ENCODE peak calls at places on chromosomes 2 and 18, in four cellular contexts. One of them, this sample, is unnamed.

GRCh38 chr2:141020346-141020745 is 1110.5 kb downstream of the LRP1B start:
- DNase-seq in BE2C: no peak
- DNase-seq in heart left ventricle: no peak
- DNase-seq in endodermal cell: no peak
- DNase-seq in this sample: no peak

GRCh38 chr2:143171817-143172216 is 42.6 kb downstream of the ARHGAP15 start:
- DNase-seq in BE2C: no peak
- DNase-seq in heart left ventricle: no peak
- DNase-seq in endodermal cell: no peak
- DNase-seq in this sample: no peak

GRCh38 chr2:45872211-45872610 is 220.7 kb downstream of the PRKCE start:
- DNase-seq in BE2C: no peak
- DNase-seq in heart left ventricle: no peak
- DNase-seq in endodermal cell: no peak
- DNase-seq in this sample: no peak

GRCh38 chr2:173432049-173432754 is 77.5 kb downstream of the CDCA7 start:
- DNase-seq in BE2C: no peak
- DNase-seq in heart left ventricle: no peak
- DNase-seq in endodermal cell: no peak
- DNase-seq in this sample: no peak

GRCh38 chr2:197946562-197946961 is 142.2 kb downstream of the PLCL1 start:
- DNase-seq in BE2C: no peak
- DNase-seq in heart left ventricle: no peak
- DNase-seq in endodermal cell: peak; percentile 61
- DNase-seq in this sample: no peak

GRCh38 chr18:37364237-37364636 is 201.4 kb downstream of the CELF4 start:
- DNase-seq in BE2C: no peak
- DNase-seq in heart left ventricle: peak; percentile 83
- DNase-seq in endodermal cell: no peak
- DNase-seq in this sample: no peak

GRCh38 chr2:233480490-233481202 is 85.9 kb downstream of the USP40 start:
- DNase-seq in BE2C: peak; percentile 84
- DNase-seq in heart left ventricle: no peak
- DNase-seq in endodermal cell: no peak
- DNase-seq in this sample: no peak

GRCh38 chr18:67600781-67601180 is 84.3 kb upstream of the DSEL start:
- DNase-seq in BE2C: no peak
- DNase-seq in heart left ventricle: no peak
- DNase-seq in endodermal cell: no peak
- DNase-seq in this sample: no peak

GRCh38 chr2:165044505-165045303 is 89.4 kb upstream of the SLC38A11 start:
- DNase-seq in BE2C: peak; percentile 8
- DNase-seq in heart left ventricle: no peak
- DNase-seq in endodermal cell: no peak
- DNase-seq in this sample: no peak

GRCh38 chr2:31413025-31413424 is 1.5 kb downstream of the XDH start:
- DNase-seq in BE2C: no peak
- DNase-seq in heart left ventricle: no peak
- DNase-seq in endodermal cell: no peak
- DNase-seq in this sample: no peak

GRCh38 chr18:57951999-57952774 is 91.8 kb upstream of the NEDD4L start:
- DNase-seq in BE2C: no peak
- DNase-seq in heart left ventricle: no peak
- DNase-seq in endodermal cell: no peak
- DNase-seq in this sample: no peak

GRCh38 chr2:10439185-10439879 is 8.8 kb downstream of the ODC1 start:
- DNase-seq in BE2C: no peak
- DNase-seq in heart left ventricle: no peak
- DNase-seq in endodermal cell: peak; percentile 43
- DNase-seq in this sample: no peak

GRCh38 chr2:76748581-76749296 is 773.4 kb downstream of the LRRTM4 start:
- DNase-seq in BE2C: no peak
- DNase-seq in heart left ventricle: no peak
- DNase-seq in endodermal cell: no peak
- DNase-seq in this sample: no peak

GRCh38 chr18:54766631-54767030 is 61.6 kb upstream of the RAB27B start:
- DNase-seq in BE2C: no peak
- DNase-seq in heart left ventricle: no peak
- DNase-seq in endodermal cell: no peak
- DNase-seq in this sample: no peak

GRCh38 chr2:181142514-181142913 is 162.1 kb downstream of the UBE2E3 start:
- DNase-seq in BE2C: no peak
- DNase-seq in heart left ventricle: no peak
- DNase-seq in endodermal cell: no peak
- DNase-seq in this sample: no peak

GRCh38 chr2:101325425-101325824 is 16.9 kb upstream of the RNF149 start:
- DNase-seq in BE2C: no peak
- DNase-seq in heart left ventricle: no peak
- DNase-seq in endodermal cell: no peak
- DNase-seq in this sample: no peak

GRCh38 chr2:119387381-119388129 is 20.8 kb downstream of the DBI start:
- DNase-seq in BE2C: no peak
- DNase-seq in heart left ventricle: peak; percentile 79
- DNase-seq in endodermal cell: peak; percentile 34
- DNase-seq in this sample: no peak

GRCh38 chr2:109466674-109467575 is 146.8 kb downstream of the SEPTIN10 start:
- DNase-seq in BE2C: no peak
- DNase-seq in heart left ventricle: no peak
- DNase-seq in endodermal cell: peak; percentile 31
- DNase-seq in this sample: no peak

GRCh38 chr18:46676162-46676830 is 19.3 kb upstream of the LOXHD1 start:
- DNase-seq in BE2C: no peak
- DNase-seq in heart left ventricle: no peak
- DNase-seq in endodermal cell: no peak
- DNase-seq in this sample: no peak

GRCh38 chr2:150135223-150135883 is 352.1 kb downstream of the RND3 start:
- DNase-seq in BE2C: no peak
- DNase-seq in heart left ventricle: no peak
- DNase-seq in endodermal cell: no peak
- DNase-seq in this sample: no peak

GRCh38 chr2:187543488-187543887 is 10.7 kb downstream of the TFPI start:
- DNase-seq in BE2C: no peak
- DNase-seq in heart left ventricle: no peak
- DNase-seq in endodermal cell: no peak
- DNase-seq in this sample: no peak

GRCh38 chr2:206084870-206085741 is 868 bp downstream of the INO80D start:
- DNase-seq in BE2C: peak; percentile 45
- DNase-seq in heart left ventricle: peak; percentile 69
- DNase-seq in endodermal cell: peak; percentile 74
- DNase-seq in this sample: peak; percentile 51

GRCh38 chr2:68732533-68732932 is 2.1 kb upstream of the ARHGAP25 start:
- DNase-seq in BE2C: no peak
- DNase-seq in heart left ventricle: no peak
- DNase-seq in endodermal cell: no peak
- DNase-seq in this sample: no peak

GRCh38 chr2:68734176-68734575 is 435 bp upstream of the ARHGAP25 start:
- DNase-seq in BE2C: no peak
- DNase-seq in heart left ventricle: no peak
- DNase-seq in endodermal cell: no peak
- DNase-seq in this sample: no peak

GRCh38 chr2:68736086-68736485 is 1.5 kb downstream of the ARHGAP25 start:
- DNase-seq in BE2C: no peak
- DNase-seq in heart left ventricle: no peak
- DNase-seq in endodermal cell: no peak
- DNase-seq in this sample: no peak

GRCh38 chr2:68733365-68733764 is 1.2 kb upstream of the ARHGAP25 start:
- DNase-seq in BE2C: no peak
- DNase-seq in heart left ventricle: no peak
- DNase-seq in endodermal cell: no peak
- DNase-seq in this sample: no peak

GRCh38 chr2:68734688-68735525 is at the start of gene ARHGAP25:
- DNase-seq in BE2C: no peak
- DNase-seq in heart left ventricle: no peak
- DNase-seq in endodermal cell: no peak
- DNase-seq in this sample: peak; percentile 25
- H3K4me1 ChIP-seq in BE2C: no peaks in the 10 kb centered on the region
- H3K4me1 ChIP-seq in heart left ventricle: no peaks in the 10 kb centered on the region
- H3K4me1 ChIP-seq in endodermal cell: no peaks in the 10 kb centered on the region
- H3K4me1 ChIP-seq in this sample: peaks cover 41% of the 10 kb centered on the region

DNA sequence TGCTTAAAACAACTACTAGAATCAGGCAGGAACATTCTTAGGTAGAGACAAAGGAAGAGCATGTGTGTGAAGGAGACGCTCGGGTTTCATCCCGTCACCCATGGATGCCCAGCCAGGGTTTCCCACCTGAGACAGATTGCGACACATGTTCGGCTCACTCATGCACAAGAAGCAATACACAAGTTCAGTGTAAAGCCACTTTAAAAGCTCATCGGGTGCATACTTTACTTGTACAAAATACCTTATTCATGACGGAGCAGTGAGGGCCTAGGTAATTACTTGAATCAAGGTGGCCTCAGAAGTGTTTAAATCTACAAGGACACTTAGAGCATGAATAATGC is 42.0 kb downstream of the ZEB2 start:
- DNase-seq in BE2C: no peak
- DNase-seq in heart left ventricle: no peak
- DNase-seq in endodermal cell: no peak
- DNase-seq in this sample: no peak
- H3K4me1 ChIP-seq in BE2C: no peaks in the 10 kb centered on the region
- H3K4me1 ChIP-seq in heart left ventricle: peaks cover 95% of the 10 kb centered on the region
- H3K4me1 ChIP-seq in endodermal cell: peaks cover 8% of the 10 kb centered on the region
- H3K4me1 ChIP-seq in this sample: peaks cover 9% of the 10 kb centered on the region

GRCh38 chr2:237686659-237687136 is 59.3 kb downstream of the LRRFIP1 start:
- DNase-seq in BE2C: no peak
- DNase-seq in heart left ventricle: no peak
- DNase-seq in endodermal cell: no peak
- DNase-seq in this sample: no peak

GRCh38 chr2:237687666-237688065 is 60.3 kb downstream of the LRRFIP1 start:
- DNase-seq in BE2C: no peak
- DNase-seq in heart left ventricle: peak; percentile 84
- DNase-seq in endodermal cell: peak; percentile 17
- DNase-seq in this sample: peak; percentile 89

GRCh38 chr2:237685408-237685807 is 58.0 kb downstream of the LRRFIP1 start:
- DNase-seq in BE2C: no peak
- DNase-seq in heart left ventricle: no peak
- DNase-seq in endodermal cell: peak; percentile 69
- DNase-seq in this sample: no peak

GRCh38 chr2:237689569-237690131 is 62.3 kb downstream of the LRRFIP1 start:
- DNase-seq in BE2C: no peak
- DNase-seq in heart left ventricle: no peak
- DNase-seq in endodermal cell: no peak
- DNase-seq in this sample: no peak

DNA sequence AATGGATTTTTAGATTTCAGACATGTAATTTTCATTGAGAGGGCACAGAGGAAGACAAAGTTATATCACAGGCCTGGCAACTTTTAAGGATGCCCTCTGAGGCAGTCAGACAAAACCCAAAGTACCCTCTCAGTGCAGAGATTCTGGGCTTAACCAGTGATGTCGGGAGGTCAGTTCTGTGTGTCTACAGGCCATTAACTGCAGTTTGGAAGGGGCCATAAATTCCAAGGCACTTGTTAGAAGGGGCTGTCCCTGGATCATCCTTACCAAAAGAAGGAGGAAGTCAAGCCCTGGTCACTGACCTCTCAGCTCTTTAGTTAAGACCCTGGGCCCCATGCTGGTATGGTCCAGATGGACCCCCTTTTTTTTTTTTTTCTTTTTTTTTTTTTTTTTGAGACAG is 60.7 kb downstream of the LRRFIP1 start:
- DNase-seq in BE2C: no peak
- DNase-seq in heart left ventricle: no peak
- DNase-seq in endodermal cell: peak; percentile 20
- DNase-seq in this sample: no peak
- H3K4me1 ChIP-seq in BE2C: no peaks in the 10 kb centered on the region
- H3K4me1 ChIP-seq in heart left ventricle: peaks cover 63% of the 10 kb centered on the region
- H3K4me1 ChIP-seq in endodermal cell: no peaks in the 10 kb centered on the region
- H3K4me1 ChIP-seq in this sample: peaks cover 44% of the 10 kb centered on the region

DNA sequence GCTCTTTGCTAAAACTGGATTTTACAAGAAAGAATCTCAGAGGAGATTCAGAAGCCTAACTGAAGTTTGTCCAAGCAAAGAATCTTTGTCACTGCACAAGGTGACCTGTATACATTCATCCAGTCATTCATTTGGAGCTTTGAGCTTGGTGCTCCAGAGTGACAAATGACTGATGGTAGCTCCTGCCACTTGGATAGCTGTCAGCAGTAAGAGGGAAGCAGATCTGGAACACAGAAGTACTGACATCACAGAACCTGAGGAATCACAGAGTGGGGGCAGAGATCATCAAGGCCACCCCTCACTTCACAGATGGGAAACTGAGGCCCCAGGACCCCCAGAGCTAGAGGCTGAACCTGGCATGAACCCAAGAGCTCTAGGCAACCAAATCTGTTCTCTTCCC is 28.8 kb upstream of the IGFBP2 start:
- DNase-seq in BE2C: no peak
- DNase-seq in heart left ventricle: no peak
- DNase-seq in endodermal cell: no peak
- DNase-seq in this sample: no peak
- H3K4me1 ChIP-seq in BE2C: no peaks in the 10 kb centered on the region
- H3K4me1 ChIP-seq in heart left ventricle: no peaks in the 10 kb centered on the region
- H3K4me1 ChIP-seq in endodermal cell: peaks cover 9% of the 10 kb centered on the region
- H3K4me1 ChIP-seq in this sample: peaks cover 10% of the 10 kb centered on the region

GRCh38 chr18:3623769-3624545 is 174.0 kb downstream of the TGIF1 start:
- DNase-seq in BE2C: peak; percentile 46
- DNase-seq in heart left ventricle: peak; percentile 86
- DNase-seq in endodermal cell: peak; percentile 87
- DNase-seq in this sample: no peak

GRCh38 chr18:3625717-3626091 is 175.7 kb downstream of the TGIF1 start:
- DNase-seq in BE2C: no peak
- DNase-seq in heart left ventricle: no peak
- DNase-seq in endodermal cell: no peak
- DNase-seq in this sample: no peak

GRCh38 chr18:3624546-3624817 is 174.5 kb downstream of the TGIF1 start:
- DNase-seq in BE2C: no peak
- DNase-seq in heart left ventricle: no peak
- DNase-seq in endodermal cell: no peak
- DNase-seq in this sample: no peak

GRCh38 chr18:3624818-3625716 is 175.1 kb downstream of the TGIF1 start:
- DNase-seq in BE2C: no peak
- DNase-seq in heart left ventricle: no peak
- DNase-seq in endodermal cell: peak; percentile 68
- DNase-seq in this sample: peak; percentile 35

GRCh38 chr18:3626927-3627240 is 176.9 kb downstream of the TGIF1 start:
- DNase-seq in BE2C: no peak
- DNase-seq in heart left ventricle: no peak
- DNase-seq in endodermal cell: no peak
- DNase-seq in this sample: no peak
- H3K4me1 ChIP-seq in BE2C: no peaks in the 10 kb centered on the region
- H3K4me1 ChIP-seq in heart left ventricle: peaks cover 26% of the 10 kb centered on the region
- H3K4me1 ChIP-seq in endodermal cell: peaks cover 16% of the 10 kb centered on the region
- H3K4me1 ChIP-seq in this sample: peaks cover 16% of the 10 kb centered on the region